ENCODE peak calls at places on chromosomes 7 and 10, in nine cellular contexts. L is osteocyte, C is astrocyte, Y is fibroblast of lung, W is cardiac muscle cell, F is stomach, Z is AG04450, A is A549, B is RWPE1. E is an unnamed sample.

GRCh38 chr10:119274519-119275045 is 67.2 kb downstream of the GRK5 start:
- DNase-seq in L (no peak), C (no peak), Y (no peak), W (no peak), F (no peak), Z (no peak), A (no peak), B (no peak), E (no peak)

GRCh38 chr10:97647556-97647955 is 7.1 kb downstream of the PI4K2A start:
- DNase-seq in L (no peak), C (peak), Y (peak), W (peak), F (no peak), Z (no peak), A (no peak), B (peak), E (no peak)

GRCh38 chr7:68185641-68186040 is 1189.0 kb downstream of the TYW1 start:
- DNase-seq in L (no peak), C (no peak), Y (no peak), W (peak), F (no peak), Z (no peak), A (no peak), B (no peak), E (no peak)

GRCh38 chr7:28804990-28805389 is 153.1 kb downstream of the TRIL start:
- DNase-seq in L (no peak), C (peak), Y (peak), W (peak), F (no peak), Z (peak), A (peak), B (peak), E (no peak)

GRCh38 chr10:110220383-110220782 is 13.0 kb downstream of the MXI1 start:
- DNase-seq in L (no peak), C (no peak), Y (no peak), W (no peak), F (peak), Z (no peak), A (no peak), B (no peak), E (no peak)

GRCh38 chr10:78868861-78869260 is 199.9 kb upstream of the ZMIZ1 start:
- DNase-seq in L (peak), C (no peak), Y (no peak), W (no peak), F (no peak), Z (no peak), A (no peak), B (peak), E (no peak)

GRCh38 chr7:80124870-80125269 is 9.8 kb upstream of the GNAI1 start:
- DNase-seq in L (no peak), C (no peak), Y (no peak), W (no peak), F (no peak), Z (no peak), A (no peak), B (no peak), E (no peak)

GRCh38 chr7:142813262-142813661 is 41.6 kb upstream of the EPHB6 start:
- DNase-seq in L (no peak), C (peak), Y (no peak), W (peak), F (no peak), Z (no peak), A (peak), B (peak), E (no peak)

GRCh38 chr10:78640981-78641646 is 427.7 kb upstream of the ZMIZ1 start:
- DNase-seq in L (no peak), C (peak), Y (no peak), W (peak), F (no peak), Z (no peak), A (no peak), B (no peak), E (no peak)

GRCh38 chr10:27446091-27446918 is 57.8 kb upstream of the RAB18 start:
- DNase-seq in L (no peak), C (peak), Y (peak), W (peak), F (no peak), Z (peak), A (peak), B (peak), E (no peak)

GRCh38 chr7:8285155-8285554 is 23.2 kb upstream of the ICA1 start:
- DNase-seq in L (no peak), C (no peak), Y (no peak), W (no peak), F (no peak), Z (no peak), A (no peak), B (no peak), E (no peak)

GRCh38 chr10:132648072-132648855 is 110.7 kb downstream of the INPP5A start:
- DNase-seq in L (no peak), C (no peak), Y (no peak), W (no peak), F (no peak), Z (no peak), A (no peak), B (no peak), E (no peak)

GRCh38 chr10:100970076-100970913 is 991 bp downstream of the SEMA4G start:
- DNase-seq in L (peak), C (no peak), Y (no peak), W (no peak), F (peak), Z (no peak), A (peak), B (peak), E (no peak)

GRCh38 chr10:10515479-10516204 is 502.0 kb upstream of the CELF2 start:
- DNase-seq in L (no peak), C (peak), Y (no peak), W (peak), F (no peak), Z (no peak), A (no peak), B (no peak), E (no peak)

GRCh38 chr10:1659221-1659791 is 78.0 kb downstream of the ADARB2 start:
- DNase-seq in L (no peak), C (no peak), Y (no peak), W (no peak), F (no peak), Z (no peak), A (no peak), B (no peak), E (no peak)

GRCh38 chr10:83959330-83959729 is 180.0 kb upstream of the GHITM start:
- DNase-seq in L (no peak), C (no peak), Y (no peak), W (no peak), F (no peak), Z (no peak), A (no peak), B (no peak), E (no peak)

GRCh38 chr10:2925631-2926030 is 141.7 kb upstream of the PFKP start:
- DNase-seq in L (no peak), C (peak), Y (peak), W (peak), F (peak), Z (no peak), A (no peak), B (no peak), E (no peak)

GRCh38 chr10:97684866-97685394 is 2.1 kb downstream of the AVPI1 start:
- DNase-seq in L (no peak), C (no peak), Y (peak), W (peak), F (no peak), Z (no peak), A (no peak), B (no peak), E (no peak)

GRCh38 chr10:115171392-115171960 is 78.3 kb downstream of the ATRNL1 start:
- DNase-seq in L (no peak), C (no peak), Y (peak), W (peak), F (no peak), Z (no peak), A (no peak), B (peak), E (no peak)

GRCh38 chr10:51744235-51744634 is 44.8 kb upstream of the CSTF2T start:
- DNase-seq in L (no peak), C (no peak), Y (no peak), W (no peak), F (no peak), Z (no peak), A (no peak), B (no peak), E (no peak)

GRCh38 chr10:118974951-118975350 is 54.6 kb upstream of the NANOS1 start:
- DNase-seq in L (no peak), C (no peak), Y (no peak), W (no peak), F (no peak), Z (no peak), A (no peak), B (no peak), E (no peak)

GRCh38 chr7:118699222-118699621 is 474.7 kb downstream of the ANKRD7 start:
- DNase-seq in L (no peak), C (no peak), Y (no peak), W (no peak), F (no peak), Z (no peak), A (no peak), B (no peak), E (no peak)

DNA sequence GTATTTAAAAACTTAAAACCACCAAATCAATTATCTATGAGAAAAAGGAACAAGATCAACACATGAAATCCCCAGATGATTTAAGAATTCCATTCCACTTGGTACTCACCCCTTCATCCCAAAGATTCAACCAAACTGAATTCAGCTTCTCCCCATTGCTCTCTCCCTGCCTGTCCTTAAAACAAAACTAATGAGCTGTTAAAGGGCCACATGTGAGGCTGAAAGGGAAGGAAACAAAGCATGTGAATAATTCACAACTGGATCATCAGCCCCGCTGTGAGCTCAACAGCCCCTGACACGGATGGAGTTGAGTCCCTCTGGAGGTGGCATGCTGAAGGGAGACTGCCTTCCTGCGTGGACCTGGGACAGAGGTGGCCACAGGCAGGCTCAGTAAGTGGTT is 32.9 kb downstream of the VOPP1 start:
- DNase-seq in L (no peak), C (peak), Y (peak), W (no peak), F (no peak), Z (no peak), A (no peak), B (no peak), E (no peak)
- TF ChIP-seq CTCF in L (no peak), C (no peak), Y (no peak), W (no peak), F (no peak), Z (no peak), A (no peak), B (no peak), E (no peak)

GRCh38 chr10:120480065-120480600 is 23.1 kb downstream of the PLPP4 start:
- DNase-seq in L (no peak), C (no peak), Y (no peak), W (no peak), F (no peak), Z (no peak), A (no peak), B (no peak), E (no peak)
- TF ChIP-seq CTCF in L (peak), C (no peak), Y (no peak), W (no peak), F (no peak), Z (no peak), A (no peak), B (no peak), E (no peak)

GRCh38 chr10:7410800-7411670 is at the start of gene SFMBT2:
- DNase-seq in L (peak), C (peak), Y (peak), W (peak), F (peak), Z (peak), A (peak), B (peak), E (peak)
- TF ChIP-seq CTCF in L (no peak), C (no peak), Y (no peak), W (peak), F (no peak), Z (peak), A (no peak), B (no peak), E (no peak)

DNA sequence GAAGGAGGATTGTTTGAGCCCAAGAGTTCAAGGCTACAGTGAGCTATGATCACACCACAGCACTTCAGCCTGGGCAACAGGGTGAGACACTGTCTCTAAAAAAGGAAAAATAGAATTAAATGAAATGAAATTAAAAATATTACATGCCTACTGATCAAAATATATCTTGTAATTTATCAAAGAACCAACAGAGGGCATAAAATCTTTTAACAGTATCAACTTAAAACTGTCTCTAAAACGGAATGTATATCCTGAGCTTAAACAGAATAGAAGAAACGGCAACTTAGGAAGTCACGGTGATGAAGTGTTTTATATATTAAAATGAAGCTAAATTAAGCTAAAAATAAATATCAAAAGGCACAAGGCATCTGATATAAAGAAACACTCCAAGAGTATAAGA is 78.8 kb downstream of the MTPAP start:
- DNase-seq in L (no peak), C (no peak), Y (peak), W (peak), F (no peak), Z (no peak), A (peak), B (no peak), E (no peak)
- TF ChIP-seq CTCF in L (peak), C (peak), Y (peak), W (peak), F (no peak), Z (peak), A (peak), B (peak), E (no peak)

DNA sequence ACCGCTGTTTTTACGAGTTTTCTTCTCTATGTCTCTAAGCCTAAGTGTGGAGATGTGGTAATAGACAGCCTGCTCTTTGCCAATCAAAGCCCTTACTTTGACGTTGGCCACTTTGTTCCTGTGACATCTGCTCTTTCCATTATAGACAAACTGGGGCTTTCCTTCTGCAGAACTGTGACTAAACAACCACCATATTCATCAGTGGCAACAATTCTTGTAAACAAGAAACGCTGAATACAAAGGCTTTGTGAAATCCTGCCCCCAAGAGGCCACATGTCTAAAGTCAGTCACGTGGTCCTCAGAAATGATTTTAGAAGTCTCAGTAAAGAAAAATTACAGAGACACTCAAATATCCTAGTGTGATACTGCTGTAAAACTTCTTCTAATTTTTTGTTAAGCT is 59.6 kb upstream of the CAPZA2 start:
- DNase-seq in L (no peak), C (peak), Y (peak), W (peak), F (no peak), Z (no peak), A (peak), B (peak), E (no peak)
- TF ChIP-seq CTCF in L (peak), C (peak), Y (peak), W (peak), F (peak), Z (peak), A (peak), B (peak), E (peak)

GRCh38 chr10:127649642-127650041 is 87.3 kb upstream of the FOXI2 start:
- DNase-seq in L (no peak), C (no peak), Y (no peak), W (no peak), F (no peak), Z (no peak), A (peak), B (no peak), E (no peak)
- TF ChIP-seq CTCF in L (no peak), C (no peak), Y (no peak), W (no peak), F (no peak), Z (no peak), A (peak), B (no peak), E (peak)

GRCh38 chr7:95427123-95427522 is 7.7 kb downstream of the PON2 start:
- DNase-seq in L (no peak), C (no peak), Y (no peak), W (no peak), F (no peak), Z (no peak), A (no peak), B (no peak), E (no peak)
- TF ChIP-seq CTCF in L (no peak), C (no peak), Y (no peak), W (no peak), F (no peak), Z (no peak), A (no peak), B (no peak), E (peak)

GRCh38 chr10:44689368-44689767 is 221.8 kb upstream of the TMEM72 start:
- DNase-seq in L (no peak), C (no peak), Y (no peak), W (no peak), F (no peak), Z (no peak), A (no peak), B (no peak), E (no peak)
- TF ChIP-seq CTCF in L (peak), C (peak), Y (no peak), W (peak), F (no peak), Z (peak), A (no peak), B (no peak), E (peak)

DNA sequence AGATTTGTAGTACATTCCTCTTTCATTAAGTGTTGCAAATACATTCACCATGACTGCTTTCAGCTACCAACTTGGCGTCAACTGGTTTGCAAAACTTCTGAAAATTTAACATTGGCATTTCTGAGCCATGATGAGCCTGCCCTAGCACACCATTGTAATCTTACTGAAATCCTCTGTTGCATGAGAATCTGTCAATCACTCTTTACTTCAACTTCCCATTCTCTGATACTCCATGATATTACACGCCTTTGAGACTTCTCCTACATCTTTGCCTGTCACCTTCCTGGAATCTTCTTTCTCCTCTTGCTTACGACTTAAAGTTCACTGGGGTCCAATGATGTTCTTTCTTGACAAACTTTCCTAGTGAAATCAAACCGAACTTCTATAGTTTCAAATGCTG is 32.2 kb downstream of the EBLN1 start:
- DNase-seq in L (no peak), C (no peak), Y (peak), W (no peak), F (no peak), Z (no peak), A (no peak), B (no peak), E (no peak)
- TF ChIP-seq CTCF in L (no peak), C (no peak), Y (no peak), W (no peak), F (no peak), Z (no peak), A (no peak), B (no peak), E (no peak)